ENCODE peak calls at places on chromosomes 3 and 15, in nine cellular contexts. Z, U, P, B, A, Q, I, C and G are unnamed samples.

GRCh38 chr3:99269606-99270355 is 368.3 kb upstream of the DCBLD2 start:
- DNase-seq in Z (no peak), U (no peak), P (no peak), B (peak), A (no peak), Q (no peak), I (no peak), C (peak), G (peak)

GRCh38 chr3:100913870-100914654 is 79.2 kb downstream of the ABI3BP start:
- DNase-seq in Z (peak), U (no peak), P (peak), B (no peak), A (no peak), Q (no peak), I (no peak), C (peak), G (no peak)

GRCh38 chr3:114758828-114759709 is 388.0 kb downstream of the ZBTB20 start:
- DNase-seq in Z (no peak), U (no peak), P (no peak), B (no peak), A (no peak), Q (no peak), I (peak), C (peak), G (peak)

GRCh38 chr3:115436767-115437301 is 186.5 kb upstream of the GAP43 start:
- DNase-seq in Z (no peak), U (peak), P (no peak), B (no peak), A (no peak), Q (no peak), I (peak), C (peak), G (peak)

GRCh38 chr15:79778378-79778990 is 118.3 kb downstream of the MTHFS start:
- DNase-seq in Z (no peak), U (no peak), P (no peak), B (no peak), A (no peak), Q (no peak), I (no peak), C (no peak), G (no peak)

GRCh38 chr3:4284865-4285264 is 18.3 kb upstream of the SETMAR start:
- DNase-seq in Z (no peak), U (no peak), P (no peak), B (no peak), A (no peak), Q (no peak), I (no peak), C (no peak), G (no peak)

GRCh38 chr3:189369636-189370035 is 197.9 kb downstream of the TPRG1 start:
- DNase-seq in Z (no peak), U (no peak), P (no peak), B (no peak), A (no peak), Q (no peak), I (no peak), C (no peak), G (no peak)

GRCh38 chr15:39535466-39535865 is 45.4 kb upstream of the THBS1 start:
- DNase-seq in Z (no peak), U (no peak), P (no peak), B (no peak), A (no peak), Q (no peak), I (no peak), C (no peak), G (no peak)

GRCh38 chr15:77160562-77161481 is 89.9 kb upstream of the TSPAN3 start:
- DNase-seq in Z (no peak), U (peak), P (no peak), B (no peak), A (no peak), Q (no peak), I (no peak), C (peak), G (no peak)

GRCh38 chr3:56700136-56700535 is 17.1 kb upstream of the TASOR start:
- DNase-seq in Z (no peak), U (peak), P (no peak), B (no peak), A (no peak), Q (no peak), I (no peak), C (no peak), G (no peak)

GRCh38 chr3:120144267-120144666 is 50.0 kb upstream of the GSK3B start:
- DNase-seq in Z (peak), U (peak), P (no peak), B (no peak), A (no peak), Q (no peak), I (no peak), C (peak), G (peak)

GRCh38 chr3:188905991-188906635 is 265.7 kb upstream of the TPRG1 start:
- DNase-seq in Z (no peak), U (no peak), P (no peak), B (no peak), A (no peak), Q (peak), I (no peak), C (no peak), G (no peak)

GRCh38 chr15:68504721-68505090 is 72.7 kb upstream of the ITGA11 start:
- DNase-seq in Z (no peak), U (no peak), P (peak), B (no peak), A (no peak), Q (no peak), I (no peak), C (no peak), G (no peak)

GRCh38 chr15:64095431-64095794 is 369 bp upstream of the SNX1 start:
- DNase-seq in Z (no peak), U (no peak), P (no peak), B (no peak), A (no peak), Q (no peak), I (no peak), C (no peak), G (no peak)
- H3K4me3 ChIP-seq in Z (peak), U (peak), P (no peak), B (peak), A (peak), Q (peak), I (peak), C (peak), G (peak)

DNA sequence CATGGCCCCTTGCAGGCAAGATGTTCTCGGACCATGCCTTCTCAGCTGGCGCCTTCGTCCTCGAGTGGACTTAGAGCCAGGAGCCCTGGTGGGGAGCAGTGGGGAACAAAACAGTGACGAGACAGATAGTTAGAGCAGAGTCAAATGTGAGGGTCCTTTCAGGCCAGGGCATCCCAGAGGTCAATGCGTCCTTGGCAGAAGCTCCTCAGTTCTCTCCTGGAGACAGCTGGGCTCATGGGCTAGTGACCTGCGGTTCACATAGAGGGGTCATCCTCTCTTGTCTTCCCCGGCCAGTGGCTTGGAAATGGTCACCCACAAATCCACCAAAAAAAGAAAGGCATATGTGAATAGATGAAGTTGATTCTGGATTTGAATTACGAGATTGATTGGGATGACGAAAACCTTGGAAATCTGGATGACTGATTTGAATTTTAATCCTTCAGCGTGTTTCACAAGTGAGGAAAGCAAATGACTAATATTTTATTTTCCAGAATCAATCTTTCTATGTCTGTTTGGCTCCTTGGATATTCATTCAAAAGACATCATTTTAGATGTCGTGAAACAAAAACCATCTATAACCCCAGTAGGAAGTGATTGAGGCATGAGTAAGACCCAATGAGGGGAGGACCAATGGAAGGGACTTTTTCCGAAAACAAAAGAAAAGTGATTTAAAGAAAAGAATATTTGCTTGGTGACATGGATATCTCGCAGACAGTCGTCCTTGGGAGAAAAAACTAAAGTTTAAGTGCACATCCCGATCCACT is 84.5 kb downstream of the ASB7 start:
- DNase-seq in Z (no peak), U (peak), P (no peak), B (no peak), A (no peak), Q (no peak), I (no peak), C (peak), G (peak)
- H3K4me3 ChIP-seq in Z (no peak), U (peak), P (no peak), B (no peak), A (no peak), Q (no peak), I (peak), C (peak), G (peak)

DNA sequence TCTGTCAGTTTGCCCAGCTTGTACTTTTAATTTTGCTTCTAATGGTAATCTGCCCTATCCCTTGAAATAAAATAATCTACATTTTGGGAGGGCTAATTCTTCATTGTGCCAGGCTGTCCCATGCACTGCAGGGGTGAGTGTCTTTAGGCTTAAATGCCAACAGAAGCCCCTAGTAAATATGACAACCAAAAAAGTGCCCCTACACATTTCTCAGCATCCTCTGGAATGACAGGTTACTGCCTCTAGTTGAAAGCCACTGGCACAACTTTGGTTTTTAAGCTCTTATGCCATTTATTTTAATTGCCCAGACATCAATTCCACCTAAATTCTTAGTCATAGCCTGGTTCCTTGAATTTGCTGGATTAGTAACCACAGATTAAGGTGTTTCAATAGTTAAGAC is 3.4 kb downstream of the EPM2AIP1 start:
- DNase-seq in Z (no peak), U (no peak), P (no peak), B (no peak), A (no peak), Q (no peak), I (no peak), C (no peak), G (no peak)
- H3K4me3 ChIP-seq in Z (peak), U (peak), P (no peak), B (peak), A (peak), Q (peak), I (no peak), C (peak), G (no peak)

DNA sequence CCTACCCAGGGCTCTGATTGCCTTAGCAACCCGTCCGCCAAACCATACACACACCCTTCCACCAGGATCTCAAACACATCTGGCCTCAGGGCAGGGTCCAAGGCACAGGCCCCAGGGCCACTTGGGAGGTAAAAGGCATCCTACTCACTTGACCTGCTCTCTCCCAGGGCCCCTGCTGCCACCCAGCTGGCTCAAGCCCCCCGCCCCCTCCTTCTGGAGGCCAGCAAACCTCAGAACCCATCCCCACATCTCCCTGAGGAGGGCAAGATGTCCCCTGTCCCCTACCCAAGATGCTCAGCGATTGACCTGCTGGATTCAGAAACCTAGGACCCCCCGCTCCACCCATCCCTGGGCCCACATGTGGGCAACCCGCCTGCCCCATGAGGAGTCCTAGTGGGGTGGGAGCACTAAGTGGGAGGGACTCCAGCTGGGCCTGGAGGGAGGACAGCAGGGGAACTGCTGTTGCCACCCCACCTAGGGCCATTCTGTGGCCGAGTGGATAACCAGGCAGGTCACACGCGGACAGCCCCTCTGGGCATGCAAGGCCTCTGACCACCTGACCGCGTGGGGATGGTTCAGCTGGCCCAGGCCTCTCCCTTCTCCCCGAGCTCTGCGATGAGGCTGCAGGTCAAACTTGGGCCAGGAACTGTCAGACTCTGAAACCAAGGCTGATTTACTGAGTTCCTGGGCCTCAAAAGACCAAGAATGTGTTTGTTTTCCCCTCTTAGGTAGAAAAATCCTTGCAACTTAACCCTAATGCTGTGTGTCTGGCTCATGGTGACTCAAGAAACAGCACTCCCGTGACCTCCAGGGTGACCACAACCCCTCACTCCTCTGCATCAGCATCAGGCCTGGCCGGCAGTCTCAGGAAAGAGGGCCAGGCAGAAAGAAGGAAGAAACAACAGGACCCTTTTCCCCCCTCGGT is 4.2 kb downstream of the MFGE8 start:
- DNase-seq in Z (no peak), U (no peak), P (no peak), B (no peak), A (no peak), Q (no peak), I (no peak), C (no peak), G (no peak)
- H3K4me3 ChIP-seq in Z (no peak), U (no peak), P (no peak), B (peak), A (no peak), Q (no peak), I (peak), C (no peak), G (peak)

GRCh38 chr3:54818942-54819341 is 108.9 kb downstream of the LRTM1 start:
- DNase-seq in Z (no peak), U (no peak), P (no peak), B (no peak), A (no peak), Q (no peak), I (no peak), C (no peak), G (peak)

GRCh38 chr3:54814224-54814623 is 113.6 kb downstream of the LRTM1 start:
- DNase-seq in Z (no peak), U (no peak), P (no peak), B (no peak), A (no peak), Q (no peak), I (no peak), C (no peak), G (no peak)

GRCh38 chr3:54817628-54818027 is 110.2 kb downstream of the LRTM1 start:
- DNase-seq in Z (no peak), U (no peak), P (no peak), B (no peak), A (no peak), Q (no peak), I (peak), C (no peak), G (peak)

GRCh38 chr3:54822206-54822605 is 105.7 kb downstream of the LRTM1 start:
- DNase-seq in Z (no peak), U (peak), P (peak), B (no peak), A (no peak), Q (no peak), I (no peak), C (peak), G (peak)

GRCh38 chr3:54819926-54820325 is 107.9 kb downstream of the LRTM1 start:
- DNase-seq in Z (no peak), U (no peak), P (no peak), B (no peak), A (no peak), Q (no peak), I (peak), C (no peak), G (no peak)
- H3K4me3 ChIP-seq in Z (no peak), U (no peak), P (no peak), B (no peak), A (no peak), Q (no peak), I (no peak), C (no peak), G (no peak)